ENCODE peak calls at places on chromosomes 7 and 10, in five cellular contexts. Z is NCI-H345, M is GM23338, B is tibial nerve, H is aorta. T is an unnamed sample.

GRCh38 chr7:408651-409343 is 110.8 kb downstream of the PDGFA start:
- DNase-seq in M (no peak), H (peak; percentile 70), B (no peak), Z (no peak), T (peak; percentile 38)

GRCh38 chr7:74059681-74060588 is 23.7 kb upstream of the LIMK1 start:
- DNase-seq in Z (no peak), B (no peak), H (peak; percentile 75), M (no peak), T (no peak)

GRCh38 chr7:47483604-47484273 is 98.2 kb downstream of the TNS3 start:
- DNase-seq in B (no peak), Z (no peak), M (peak; percentile 47), H (peak; percentile 55), T (peak; percentile 58)

GRCh38 chr7:20786779-20787651 is at the start of gene SP8:
- DNase-seq in H (peak; percentile 75), Z (peak; percentile 95), M (peak; percentile 90), B (no peak), T (no peak)

GRCh38 chr7:132113536-132114409 is 462.5 kb downstream of the PLXNA4 start:
- DNase-seq in B (no peak), H (no peak), Z (no peak), M (no peak), T (no peak)

GRCh38 chr7:37052673-37053072 is 328.4 kb upstream of the AOAH start:
- DNase-seq in H (no peak), Z (no peak), M (peak; percentile 86), B (no peak), T (no peak)

GRCh38 chr7:43787771-43788170 is 29.3 kb downstream of the BLVRA start:
- DNase-seq in B (no peak), Z (no peak), M (no peak), H (no peak), T (no peak)

GRCh38 chr7:155576416-155576815 is 30.1 kb upstream of the CNPY1 start:
- DNase-seq in M (no peak), Z (no peak), B (no peak), H (peak; percentile 70), T (no peak)

GRCh38 chr7:73626814-73627213 is 2.5 kb upstream of the MLXIPL start:
- DNase-seq in Z (no peak), B (no peak), H (no peak), M (peak; percentile 53), T (no peak)

GRCh38 chr10:90321132-90321816 is 536.6 kb downstream of the HTR7 start:
- DNase-seq in H (no peak), M (no peak), Z (no peak), B (no peak), T (no peak)

GRCh38 chr10:52526251-52526823 is 212.3 kb downstream of the DKK1 start:
- DNase-seq in B (no peak), Z (no peak), M (no peak), H (no peak), T (no peak)